ENCODE peak calls at places on chromosome 2, in eight cellular contexts. T, P, E, F, L, O, H and G are unnamed samples. For H3K4me1, the result is how much of the 10 kb centered on the place peaks cover.

GRCh38 chr2:19674051-19675002 is 227.5 kb downstream of the TTC32 start:
- DNase-seq in T (no peak), P (no peak), E (no peak), F (no peak), L (no peak), O (no peak), H (no peak), G (no peak)

GRCh38 chr2:167905668-167906067 is 341.7 kb downstream of the STK39 start:
- DNase-seq in T (no peak), P (no peak), E (no peak), F (no peak), L (no peak), O (no peak), H (no peak), G (no peak)

GRCh38 chr2:100257939-100258338 is 64.4 kb downstream of the LONRF2 start:
- DNase-seq in T (no peak), P (no peak), E (no peak), F (no peak), L (no peak), O (no peak), H (no peak), G (no peak)

GRCh38 chr2:217996345-217996744 is 6.5 kb downstream of the TNS1 start:
- DNase-seq in T (no peak), P (peak), E (no peak), F (no peak), L (peak), O (no peak), H (no peak), G (peak)

GRCh38 chr2:14752294-14752693 is 119.8 kb downstream of the LRATD1 start:
- DNase-seq in T (no peak), P (no peak), E (no peak), F (no peak), L (peak), O (no peak), H (no peak), G (no peak)

GRCh38 chr2:238995634-238996033 is 147.7 kb downstream of the TWIST2 start:
- DNase-seq in T (no peak), P (no peak), E (no peak), F (no peak), L (peak), O (no peak), H (no peak), G (no peak)

GRCh38 chr2:212523756-212524155 is 14.8 kb downstream of the ERBB4 start:
- DNase-seq in T (no peak), P (no peak), E (no peak), F (no peak), L (no peak), O (no peak), H (no peak), G (peak)

GRCh38 chr2:220353897-220354296 is 726.5 kb downstream of the SLC4A3 start:
- DNase-seq in T (no peak), P (peak), E (no peak), F (no peak), L (no peak), O (no peak), H (no peak), G (no peak)

GRCh38 chr2:28620801-28621171 is 124.9 kb downstream of the PLB1 start:
- DNase-seq in T (no peak), P (no peak), E (no peak), F (no peak), L (no peak), O (no peak), H (no peak), G (no peak)

GRCh38 chr2:36692078-36692477 is 4.4 kb upstream of the VIT start:
- DNase-seq in T (no peak), P (no peak), E (no peak), F (no peak), L (no peak), O (no peak), H (no peak), G (no peak)

GRCh38 chr2:140465301-140465700 is 1665.5 kb downstream of the LRP1B start:
- DNase-seq in T (no peak), P (no peak), E (no peak), F (no peak), L (no peak), O (no peak), H (no peak), G (no peak)

GRCh38 chr2:206160124-206160806 is 570 bp downstream of the EEF1B2 start:
- DNase-seq in T (no peak), P (peak), E (peak), F (no peak), L (no peak), O (no peak), H (peak), G (peak)

GRCh38 chr2:172430671-172431070 is 3.3 kb downstream of the ITGA6 start:
- DNase-seq in T (no peak), P (no peak), E (peak), F (no peak), L (peak), O (no peak), H (no peak), G (no peak)
- H3K4me3 ChIP-seq in T (peak), P (no peak), E (no peak), F (no peak), L (peak), O (peak), H (no peak), G (no peak)

GRCh38 chr2:121898483-121898882 is 143.0 kb downstream of the TSN start:
- DNase-seq in T (no peak), P (peak), E (no peak), F (no peak), L (peak), O (no peak), H (no peak), G (no peak)
- H3K4me1 ChIP-seq in T (under half), P (under half), E (under half), F (under half), L (under half), O (under half), H (under half), G (under half)

GRCh38 chr2:180991361-180991760 is 11.0 kb downstream of the UBE2E3 start:
- DNase-seq in T (no peak), P (no peak), E (no peak), F (no peak), L (no peak), O (no peak), H (no peak), G (no peak)
- TF ChIP-seq CTCF in T (peak), P (no peak), E (no peak), F (no peak), L (peak), O (no peak), H (peak), G (peak)

GRCh38 chr2:64979744-64980143 is 9.5 kb upstream of the SLC1A4 start:
- DNase-seq in T (no peak), P (no peak), E (no peak), F (no peak), L (no peak), O (no peak), H (no peak), G (no peak)

GRCh38 chr2:64985457-64985856 is 3.7 kb upstream of the SLC1A4 start:
- DNase-seq in T (peak), P (no peak), E (no peak), F (no peak), L (no peak), O (no peak), H (no peak), G (no peak)

GRCh38 chr2:64982311-64982857 is 6.8 kb upstream of the SLC1A4 start:
- DNase-seq in T (no peak), P (no peak), E (no peak), F (no peak), L (no peak), O (no peak), H (no peak), G (no peak)

GRCh38 chr2:64980192-64980591 is 9.0 kb upstream of the SLC1A4 start:
- DNase-seq in T (no peak), P (no peak), E (no peak), F (no peak), L (no peak), O (no peak), H (no peak), G (no peak)

DNA sequence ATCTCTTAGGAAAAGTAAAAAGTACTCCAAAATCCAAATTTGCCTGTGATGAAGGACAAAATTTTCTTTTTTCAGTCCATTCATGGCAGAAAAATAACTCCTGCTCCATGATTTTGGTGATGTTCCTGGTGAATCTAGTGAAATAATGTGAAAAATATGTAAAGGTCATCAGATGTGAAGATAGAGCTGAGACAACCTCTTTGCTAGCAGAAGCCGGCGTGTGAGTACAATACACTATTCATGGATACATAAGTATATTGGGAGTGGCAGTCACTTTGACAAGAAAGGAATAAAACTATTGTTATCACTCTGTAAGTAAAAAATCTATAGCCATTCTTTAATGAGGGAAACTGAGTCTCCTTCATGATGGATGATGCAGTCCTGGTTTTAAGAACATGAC is 6.3 kb upstream of the SLC1A4 start:
- DNase-seq in T (no peak), P (no peak), E (no peak), F (no peak), L (no peak), O (no peak), H (no peak), G (no peak)
- H3K4me3 ChIP-seq in T (no peak), P (no peak), E (no peak), F (no peak), L (no peak), O (no peak), H (no peak), G (no peak)

GRCh38 chr2:54469484-54470053 is 13.4 kb downstream of the SPTBN1 start:
- DNase-seq in T (no peak), P (no peak), E (no peak), F (no peak), L (no peak), O (no peak), H (no peak), G (no peak)
- H3K4me1 ChIP-seq in T (half or more), P (half or more), E (under half), F (half or more), L (under half), O (under half), H (under half), G (half or more)

GRCh38 chr2:211503856-211504255 is 947.5 kb downstream of the CPS1 start:
- DNase-seq in T (no peak), P (no peak), E (no peak), F (no peak), L (no peak), O (no peak), H (peak), G (no peak)
- TF ChIP-seq CTCF in T (no peak), P (no peak), E (no peak), F (no peak), L (peak), O (no peak), H (peak), G (peak)

GRCh38 chr2:24359701-24360049 is 661 bp downstream of the ITSN2 start:
- DNase-seq in T (peak), P (no peak), E (peak), F (no peak), L (peak), O (peak), H (peak), G (no peak)

GRCh38 chr2:24359129-24359528 is 1.2 kb downstream of the ITSN2 start:
- DNase-seq in T (no peak), P (no peak), E (no peak), F (no peak), L (peak), O (no peak), H (no peak), G (no peak)

GRCh38 chr2:24360050-24360962 is at the start of gene ITSN2:
- DNase-seq in T (peak), P (peak), E (peak), F (peak), L (peak), O (peak), H (peak), G (peak)

GRCh38 chr2:24362253-24362652 is 1.9 kb upstream of the ITSN2 start:
- DNase-seq in T (no peak), P (no peak), E (no peak), F (no peak), L (no peak), O (no peak), H (no peak), G (no peak)

DNA sequence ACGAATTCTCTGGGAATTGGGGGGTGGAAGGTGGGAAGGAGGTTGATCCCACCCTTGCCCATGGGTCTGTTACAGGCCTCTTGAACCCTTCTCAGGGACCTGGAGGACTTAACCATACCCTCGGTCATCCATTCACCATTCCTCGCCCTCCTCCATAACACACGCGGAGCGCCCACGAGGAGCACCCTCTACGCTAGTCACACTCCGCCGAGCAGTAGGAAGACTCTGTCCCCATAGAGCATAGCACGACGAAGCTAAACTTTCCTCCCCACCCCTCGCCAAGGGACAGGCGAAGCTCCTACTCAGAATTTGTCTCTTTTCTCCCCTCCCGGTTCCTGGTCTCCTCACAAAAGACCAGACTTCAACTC is 611 bp upstream of the ITSN2 start:
- DNase-seq in T (no peak), P (no peak), E (no peak), F (no peak), L (no peak), O (no peak), H (no peak), G (no peak)
- H3K4me3 ChIP-seq in T (peak), P (peak), E (peak), F (peak), L (peak), O (peak), H (peak), G (peak)

DNA sequence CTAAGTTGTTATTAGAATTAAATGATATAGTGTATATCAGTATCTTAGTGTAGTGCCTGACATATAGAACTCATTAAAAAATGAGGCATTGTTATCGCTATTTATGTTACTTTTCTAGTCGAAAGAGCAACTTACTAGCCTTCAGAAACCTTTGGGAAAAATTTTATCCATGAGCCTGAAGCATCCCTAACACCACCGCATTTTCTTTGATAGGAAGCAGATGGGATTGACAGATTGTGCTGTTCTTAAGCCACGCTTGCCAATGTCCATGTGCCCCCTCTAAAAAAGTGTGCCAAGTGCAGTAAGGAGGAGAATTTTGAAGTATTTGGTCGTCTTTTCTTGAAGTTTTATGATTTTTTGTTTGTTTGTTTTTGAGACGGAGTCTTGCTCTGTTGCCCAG is 29.1 kb downstream of the PPM1B start:
- DNase-seq in T (no peak), P (no peak), E (no peak), F (no peak), L (no peak), O (no peak), H (no peak), G (no peak)
- H3K4me1 ChIP-seq in T (under half), P (under half), E (under half), F (under half), L (under half), O (under half), H (under half), G (under half)

DNA sequence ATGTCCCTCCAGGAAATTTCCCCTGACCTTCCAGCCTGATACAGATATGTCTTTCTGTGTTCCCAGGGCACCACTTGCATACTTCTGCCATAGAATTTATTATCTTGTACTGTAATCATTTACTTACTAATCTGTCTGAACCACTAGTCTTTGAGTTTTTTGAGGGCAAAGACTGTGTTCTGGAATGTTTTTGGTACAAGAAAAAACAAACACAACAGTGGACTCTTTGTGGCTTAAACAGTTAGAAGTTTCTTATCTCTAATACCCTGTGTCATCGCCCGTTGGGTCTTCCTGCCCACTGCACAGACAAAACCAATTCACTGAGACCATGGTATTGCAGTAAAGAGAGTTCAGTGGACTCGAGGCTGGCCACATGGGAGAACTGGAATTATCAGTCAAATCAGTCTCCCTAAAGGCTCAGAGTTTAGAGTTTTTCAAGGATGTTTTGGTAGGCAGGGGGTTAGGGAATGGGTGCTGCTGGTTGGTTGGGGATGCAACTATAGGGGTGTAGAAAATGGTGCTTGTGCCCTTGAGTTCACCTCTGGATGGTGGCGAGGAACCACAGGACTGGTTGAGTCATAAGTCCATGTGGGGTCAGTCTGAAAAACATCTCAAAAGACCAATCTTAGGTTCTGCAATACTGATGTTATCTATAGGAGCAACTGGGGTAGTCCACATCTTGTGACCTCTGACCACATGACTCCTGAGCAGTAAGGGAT is 20.3 kb downstream of the RALB start:
- DNase-seq in T (no peak), P (no peak), E (no peak), F (no peak), L (no peak), O (no peak), H (no peak), G (no peak)
- TF ChIP-seq CTCF in T (no peak), P (no peak), E (no peak), F (no peak), L (no peak), O (no peak), H (no peak), G (no peak)

GRCh38 chr2:47849368-47849767 is 56.9 kb downstream of the FBXO11 start:
- DNase-seq in T (no peak), P (no peak), E (no peak), F (no peak), L (no peak), O (no peak), H (no peak), G (no peak)
- H3K4me3 ChIP-seq in T (no peak), P (no peak), E (no peak), F (no peak), L (no peak), O (no peak), H (no peak), G (no peak)